ENCODE peak calls at places on chromosomes 4 and X, in seven cellular contexts. H is K562, P is HepG2, W is H1, E is GM12878, R is HCT116, Y is SK-N-SH. I is an unnamed sample.

GRCh38 chrX:135973025-135973547 is 702 bp downstream of the MMGT1 start:
- DNase-seq in H (peak; percentile 18), P (no peak), W (no peak), E (no peak), R (no peak), Y (no peak), I (no peak)

GRCh38 chrX:129718701-129719100 is 20.1 kb upstream of the XPNPEP2 start:
- DNase-seq in H (no peak), P (no peak), W (no peak), E (no peak), R (no peak), Y (no peak), I (no peak)

GRCh38 chr4:94158883-94159282 is 48.8 kb upstream of the SMARCAD1 start:
- DNase-seq in H (no peak), P (no peak), W (no peak), E (no peak), R (no peak), Y (no peak), I (no peak)

GRCh38 chrX:53194308-53194707 is 30.7 kb downstream of the KDM5C start:
- DNase-seq in H (no peak), P (no peak), W (no peak), E (no peak), R (no peak), Y (no peak), I (no peak)

GRCh38 chr4:183635333-183635732 is 23.7 kb downstream of the RWDD4 start:
- DNase-seq in H (no peak), P (no peak), W (no peak), E (no peak), R (no peak), Y (no peak), I (no peak)

GRCh38 chrX:56759736-56760409 is 30.8 kb downstream of the NBDY start:
- DNase-seq in H (no peak), P (no peak), W (no peak), E (no peak), R (no peak), Y (no peak), I (no peak)

GRCh38 chr4:168832746-168833575 is 177.1 kb downstream of the CBR4 start:
- DNase-seq in H (no peak), P (no peak), W (peak; percentile 80), E (no peak), R (no peak), Y (peak; percentile 84), I (peak; percentile 26)

GRCh38 chr4:14916554-14917304 is 85.6 kb upstream of the CPEB2 start:
- DNase-seq in H (no peak), P (peak; percentile 23), W (no peak), E (peak; percentile 12), R (peak; percentile 10), Y (no peak), I (no peak)

GRCh38 chrX:13432376-13432775 is 112.5 kb upstream of the ATXN3L start:
- DNase-seq in H (no peak), P (no peak), W (no peak), E (no peak), R (no peak), Y (no peak), I (no peak)

GRCh38 chr4:181796502-181796901 is 446.7 kb upstream of the TENM3 start:
- DNase-seq in H (no peak), P (no peak), W (no peak), E (no peak), R (no peak), Y (no peak), I (no peak)

DNA sequence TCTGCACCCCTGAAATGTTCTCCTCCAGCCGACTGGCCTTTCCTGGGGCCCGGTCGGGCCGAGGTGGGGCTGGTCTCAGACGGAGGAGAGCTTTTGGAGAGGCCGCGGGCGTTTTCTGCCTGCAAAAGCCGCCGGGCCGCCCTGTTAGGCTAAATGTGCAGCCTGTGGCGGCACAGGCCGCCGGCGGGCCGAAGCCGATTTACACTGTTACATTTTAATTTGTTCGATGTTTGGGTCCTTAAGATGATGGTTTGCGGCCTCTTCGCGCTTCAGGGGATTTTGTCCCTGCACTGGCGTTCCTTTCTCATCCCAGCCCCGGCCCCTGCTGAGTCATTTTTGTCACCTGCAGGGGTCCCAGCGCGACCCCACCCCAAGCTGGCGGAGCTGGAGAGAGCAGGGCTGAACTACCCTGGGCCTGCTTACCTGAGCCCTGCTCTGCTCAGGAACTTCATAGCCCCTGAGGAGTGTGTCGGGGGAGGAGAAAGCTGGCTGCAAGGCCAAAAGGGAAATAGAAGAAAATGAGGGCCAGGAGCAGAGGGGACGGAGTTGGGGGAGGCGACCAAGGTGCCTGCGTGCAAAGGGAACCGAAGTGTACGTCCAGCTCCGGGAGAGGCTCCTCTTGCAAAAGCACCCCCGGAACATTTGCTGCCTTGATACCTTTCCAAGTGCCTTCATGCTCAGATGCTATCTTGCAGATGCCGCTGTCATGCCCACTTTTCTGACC is 861 bp upstream of the RBBP7 start:
- DNase-seq in H (no peak), P (no peak), W (peak; percentile 61), E (no peak), R (no peak), Y (peak; percentile 29), I (no peak)
- TF ChIP-seq JUND in H (no peak), P (no peak), W (no peak), E (no peak), R (no peak), Y (no peak), I (no peak)

GRCh38 chr4:122603156-122603574 is 17.7 kb downstream of the IL21 start:
- DNase-seq in H (peak; percentile 40), P (no peak), W (no peak), E (no peak), R (no peak), Y (no peak), I (peak; percentile 67)

GRCh38 chr4:122604146-122604545 is 16.7 kb downstream of the IL21 start:
- DNase-seq in H (no peak), P (no peak), W (no peak), E (no peak), R (no peak), Y (no peak), I (no peak)

GRCh38 chr4:122606364-122607043 is 14.4 kb downstream of the IL21 start:
- DNase-seq in H (peak; percentile 33), P (no peak), W (peak; percentile 54), E (no peak), R (no peak), Y (no peak), I (no peak)

DNA sequence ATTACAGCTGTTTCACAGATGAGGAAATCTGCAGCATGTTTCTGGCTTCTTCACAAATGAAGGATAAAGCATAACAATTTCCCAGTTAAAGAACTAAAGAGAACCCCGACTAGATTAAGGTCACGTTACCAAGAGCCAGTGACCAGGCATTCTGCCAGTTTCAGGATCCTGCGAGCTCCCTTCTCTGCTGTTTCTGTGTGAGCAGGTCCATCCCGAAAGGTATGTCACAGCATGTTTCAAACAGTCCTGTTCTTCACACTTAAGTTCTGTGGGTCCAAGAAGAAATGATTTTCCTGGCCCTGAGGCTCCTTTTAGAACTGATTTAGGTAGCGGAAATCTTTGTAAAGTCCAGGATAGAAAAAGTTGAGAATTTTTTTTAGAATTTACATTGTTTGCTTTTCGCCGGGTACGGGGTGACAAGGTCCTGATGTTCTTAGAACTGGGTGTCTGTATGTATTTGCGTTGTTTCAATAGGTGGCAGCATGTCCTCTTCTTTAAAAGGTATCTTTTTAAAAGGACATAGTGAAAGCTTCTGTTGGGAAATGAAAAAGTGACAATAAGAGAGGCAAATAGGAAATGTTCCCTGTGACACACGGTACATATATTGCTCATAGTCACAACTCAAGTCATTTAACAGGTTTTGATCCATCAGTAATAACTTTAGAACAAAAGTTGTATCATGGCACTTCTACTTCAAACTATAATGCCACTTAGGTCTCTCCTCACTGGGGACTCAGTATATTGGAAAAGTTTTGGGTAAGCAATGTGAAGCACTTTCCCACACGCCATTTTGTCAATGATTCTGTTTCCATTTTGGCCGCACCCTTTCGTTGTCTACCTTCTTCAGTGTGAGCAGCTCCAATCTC is 18.4 kb downstream of the IL21 start:
- DNase-seq in H (peak; percentile 61), P (peak; percentile 36), W (no peak), E (no peak), R (peak; percentile 49), Y (peak; percentile 8), I (no peak)
- TF ChIP-seq JUND in H (no peak), P (no peak), W (no peak), E (no peak), R (no peak), Y (no peak), I (no peak)

GRCh38 chr4:121662225-121662624 is 34.6 kb downstream of the ANXA5 start:
- DNase-seq in H (no peak), P (no peak), W (no peak), E (no peak), R (no peak), Y (no peak), I (no peak)

GRCh38 chr4:121656269-121656641 is 40.5 kb downstream of the ANXA5 start:
- DNase-seq in H (peak; percentile 42), P (peak; percentile 50), W (no peak), E (peak; percentile 7), R (peak; percentile 65), Y (peak; percentile 33), I (no peak)

GRCh38 chr4:121655320-121656268 is 41.2 kb downstream of the ANXA5 start:
- DNase-seq in H (no peak), P (no peak), W (no peak), E (no peak), R (no peak), Y (no peak), I (no peak)

GRCh38 chr4:121654738-121655137 is 42.0 kb downstream of the ANXA5 start:
- DNase-seq in H (no peak), P (no peak), W (no peak), E (peak; percentile 1), R (no peak), Y (no peak), I (no peak)

DNA sequence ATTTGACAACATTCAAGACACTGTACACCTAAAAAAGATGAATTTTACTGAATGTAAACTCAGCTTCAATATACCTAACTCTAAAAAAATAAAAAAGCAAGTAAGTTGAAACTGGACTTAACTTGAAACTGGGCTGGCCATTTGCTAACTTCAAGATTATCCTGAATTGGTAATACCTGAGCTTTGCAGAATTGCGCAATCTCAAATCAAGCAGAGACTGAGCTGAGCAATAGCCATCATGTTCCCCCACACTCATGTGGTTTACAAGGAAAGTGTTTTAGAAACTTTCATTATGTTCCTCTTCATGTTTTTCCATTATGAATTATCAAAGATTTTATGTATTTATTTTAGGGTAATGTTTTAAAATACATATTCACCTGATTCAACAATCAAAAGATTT is 38.7 kb downstream of the ANXA5 start:
- DNase-seq in H (no peak), P (no peak), W (no peak), E (no peak), R (no peak), Y (no peak), I (no peak)
- TF ChIP-seq JUND in H (no peak), P (no peak), W (no peak), E (no peak), R (no peak), Y (no peak), I (no peak)

GRCh38 chr4:3573131-3573530 is 40.9 kb upstream of the LRPAP1 start:
- DNase-seq in H (no peak), P (no peak), W (no peak), E (no peak), R (no peak), Y (no peak), I (no peak)
- TF ChIP-seq JUND in H (no peak), P (no peak), W (no peak), E (no peak), R (no peak), Y (no peak), I (no peak)

I was measured in T47D.